ENCODE peak calls at places on chromosomes 12 and 14, in five cellular contexts. F is tibial artery, H is HTR-8/SVneo, N is mucosa of descending colon, D is transverse colon. Q is an unnamed sample.

GRCh38 chr12:2641209-2641608 is 153.6 kb upstream of the FKBP4 start:
- DNase-seq in F (peak), H (peak), N (no peak), D (peak), Q (peak)

GRCh38 chr14:65173973-65174693 is 71.8 kb upstream of the MAX start:
- DNase-seq in F (no peak), H (no peak), N (no peak), D (no peak), Q (no peak)

GRCh38 chr14:93064411-93065271 is 51.1 kb downstream of the ITPK1 start:
- DNase-seq in F (no peak), H (no peak), N (no peak), D (no peak), Q (no peak)

GRCh38 chr12:47982770-47983169 is 19.4 kb downstream of the TMEM106C start:
- DNase-seq in F (no peak), H (no peak), N (no peak), D (no peak), Q (peak)

GRCh38 chr12:54650409-54650808 is 2.2 kb upstream of the DCD start:
- DNase-seq in F (no peak), H (no peak), N (no peak), D (no peak), Q (no peak)

GRCh38 chr14:48914382-48914781 is 671.8 kb downstream of the RPS29 start:
- DNase-seq in F (no peak), H (no peak), N (no peak), D (no peak), Q (no peak)

GRCh38 chr12:54352891-54353874 is 11.1 kb downstream of the GPR84 start:
- DNase-seq in F (no peak), H (no peak), N (no peak), D (no peak), Q (no peak)

GRCh38 chr14:74035556-74035955 is 16.4 kb downstream of the BBOF1 start:
- DNase-seq in F (no peak), H (no peak), N (no peak), D (no peak), Q (no peak)

GRCh38 chr14:75306917-75307699 is 28.5 kb downstream of the FOS start:
- DNase-seq in F (no peak), H (peak), N (no peak), D (no peak), Q (no peak)

GRCh38 chr12:111455448-111456320 is 50.0 kb downstream of the SH2B3 start:
- DNase-seq in F (no peak), H (no peak), N (no peak), D (no peak), Q (no peak)

GRCh38 chr12:114045333-114045732 is 79.2 kb upstream of the RBM19 start:
- DNase-seq in F (no peak), H (no peak), N (no peak), D (no peak), Q (no peak)

GRCh38 chr14:104110491-104111209 is 25.1 kb downstream of the ASPG start:
- DNase-seq in F (no peak), H (no peak), N (no peak), D (peak), Q (peak)

GRCh38 chr12:109607618-109608017 is 34.0 kb downstream of the MVK start:
- DNase-seq in F (no peak), H (no peak), N (no peak), D (no peak), Q (no peak)